ENCODE peak calls at places on chromosomes 2 and 18, in four cellular contexts. V, S, C and E are unnamed samples.

GRCh38 chr2:86240251-86240650 is 41.0 kb downstream of the MRPL35 start:
- DNase-seq in S (no peak), V (no peak), C (no peak), E (no peak)

GRCh38 chr18:28013064-28013463 is 163.9 kb downstream of the CDH2 start:
- DNase-seq in V (no peak), C (no peak), S (no peak), E (no peak)

GRCh38 chr2:26692814-26693286 is 328 bp downstream of the KCNK3 start:
- DNase-seq in V (peak; percentile 83), C (peak; percentile 85), S (peak; percentile 8), E (no peak)

GRCh38 chr18:26771524-26771923 is 94.0 kb downstream of the AQP4 start:
- DNase-seq in S (no peak), V (no peak), C (peak; percentile 39), E (peak; percentile 33)

GRCh38 chr2:68489282-68489681 is 21.9 kb downstream of the APLF start:
- DNase-seq in V (no peak), S (no peak), C (no peak), E (no peak)

GRCh38 chr2:128466377-128467175 is 147.9 kb upstream of the HS6ST1 start:
- DNase-seq in C (peak; percentile 4), V (no peak), S (no peak), E (no peak)

GRCh38 chr2:9627310-9627709 is 3.5 kb downstream of the YWHAQ start:
- DNase-seq in V (no peak), C (no peak), S (peak; percentile 50), E (no peak)

GRCh38 chr18:34880882-34881852 is 160.0 kb upstream of the MAPRE2 start:
- DNase-seq in S (no peak), V (no peak), C (no peak), E (no peak)

GRCh38 chr18:47184419-47185050 is 8.4 kb upstream of the IER3IP1 start:
- DNase-seq in V (no peak), C (no peak), S (peak; percentile 42), E (peak; percentile 30)

GRCh38 chr18:49177071-49177470 is 226.3 kb upstream of the SMAD7 start:
- DNase-seq in V (no peak), S (no peak), C (no peak), E (no peak)

GRCh38 chr2:12008425-12009061 is 262.1 kb downstream of the LPIN1 start:
- DNase-seq in V (no peak), S (peak; percentile 14), C (no peak), E (peak; percentile 89)

GRCh38 chr2:209663149-209663548 is 108.5 kb upstream of the UNC80 start:
- DNase-seq in S (no peak), C (no peak), V (peak; percentile 70), E (no peak)

GRCh38 chr2:12453731-12454130 is 263.0 kb upstream of the TRIB2 start:
- DNase-seq in C (no peak), S (no peak), V (no peak), E (no peak)

GRCh38 chr18:527136-527535 is 26.6 kb upstream of the COLEC12 start:
- DNase-seq in S (no peak), V (no peak), C (no peak), E (no peak)